ENCODE peak calls at places on chromosome 2, in nine cellular contexts. One of them, this sample, is unnamed.

GRCh38 chr2:230012242-230012884 is 56.4 kb downstream of the SLC16A14 start:
- DNase-seq in HCEC 1CT: no peak
- DNase-seq in NCI-H2029: no peak
- DNase-seq in hypothalamus: no peak
- DNase-seq in GM04504: no peak
- DNase-seq in stomach: no peak
- DNase-seq in MCF 10A: no peak
- DNase-seq in sciatic nerve: no peak
- DNase-seq in aorta: no peak
- DNase-seq in this sample: no peak

GRCh38 chr2:2013476-2013875 is 269.2 kb upstream of the PXDN start:
- DNase-seq in HCEC 1CT: no peak
- DNase-seq in NCI-H2029: no peak
- DNase-seq in hypothalamus: no peak
- DNase-seq in GM04504: no peak
- DNase-seq in stomach: no peak
- DNase-seq in MCF 10A: no peak
- DNase-seq in sciatic nerve: peak
- DNase-seq in aorta: no peak
- DNase-seq in this sample: no peak

GRCh38 chr2:10428936-10429335 is 19.2 kb downstream of the ODC1 start:
- DNase-seq in HCEC 1CT: no peak
- DNase-seq in NCI-H2029: no peak
- DNase-seq in hypothalamus: no peak
- DNase-seq in GM04504: no peak
- DNase-seq in stomach: no peak
- DNase-seq in MCF 10A: no peak
- DNase-seq in sciatic nerve: no peak
- DNase-seq in aorta: no peak
- DNase-seq in this sample: peak

GRCh38 chr2:1687254-1687653 is 57.1 kb downstream of the PXDN start:
- DNase-seq in HCEC 1CT: no peak
- DNase-seq in NCI-H2029: no peak
- DNase-seq in hypothalamus: no peak
- DNase-seq in GM04504: no peak
- DNase-seq in stomach: no peak
- DNase-seq in MCF 10A: no peak
- DNase-seq in sciatic nerve: peak
- DNase-seq in aorta: no peak
- DNase-seq in this sample: no peak

GRCh38 chr2:164008752-164009151 is 272.9 kb upstream of the FIGN start:
- DNase-seq in HCEC 1CT: no peak
- DNase-seq in NCI-H2029: no peak
- DNase-seq in hypothalamus: no peak
- DNase-seq in GM04504: no peak
- DNase-seq in stomach: no peak
- DNase-seq in MCF 10A: no peak
- DNase-seq in sciatic nerve: no peak
- DNase-seq in aorta: no peak
- DNase-seq in this sample: no peak

GRCh38 chr2:228699400-228699799 is 517.9 kb upstream of the SPHKAP start:
- DNase-seq in HCEC 1CT: peak
- DNase-seq in NCI-H2029: no peak
- DNase-seq in hypothalamus: no peak
- DNase-seq in GM04504: no peak
- DNase-seq in stomach: no peak
- DNase-seq in MCF 10A: peak
- DNase-seq in sciatic nerve: no peak
- DNase-seq in aorta: no peak
- DNase-seq in this sample: no peak

GRCh38 chr2:162074937-162075688 is 1.1 kb upstream of the DPP4 start:
- DNase-seq in HCEC 1CT: peak
- DNase-seq in NCI-H2029: no peak
- DNase-seq in hypothalamus: no peak
- DNase-seq in GM04504: no peak
- DNase-seq in stomach: no peak
- DNase-seq in MCF 10A: no peak
- DNase-seq in sciatic nerve: no peak
- DNase-seq in aorta: no peak
- DNase-seq in this sample: no peak

GRCh38 chr2:239778042-239778811 is 246.9 kb downstream of the NDUFA10 start:
- DNase-seq in HCEC 1CT: no peak
- DNase-seq in NCI-H2029: no peak
- DNase-seq in hypothalamus: no peak
- DNase-seq in GM04504: no peak
- DNase-seq in stomach: peak
- DNase-seq in MCF 10A: no peak
- DNase-seq in sciatic nerve: no peak
- DNase-seq in aorta: no peak
- DNase-seq in this sample: no peak

GRCh38 chr2:191051825-191052778 is 38.1 kb upstream of the STAT1 start:
- DNase-seq in HCEC 1CT: peak
- DNase-seq in NCI-H2029: no peak
- DNase-seq in hypothalamus: no peak
- DNase-seq in GM04504: no peak
- DNase-seq in stomach: no peak
- DNase-seq in MCF 10A: peak
- DNase-seq in sciatic nerve: no peak
- DNase-seq in aorta: no peak
- DNase-seq in this sample: no peak

GRCh38 chr2:36381965-36382364 is 26.4 kb downstream of the CRIM1 start:
- DNase-seq in HCEC 1CT: no peak
- DNase-seq in NCI-H2029: no peak
- DNase-seq in hypothalamus: no peak
- DNase-seq in GM04504: no peak
- DNase-seq in stomach: no peak
- DNase-seq in MCF 10A: no peak
- DNase-seq in sciatic nerve: no peak
- DNase-seq in aorta: no peak
- DNase-seq in this sample: no peak

GRCh38 chr2:847669-848068 is 103.0 kb upstream of the SNTG2 start:
- DNase-seq in HCEC 1CT: no peak
- DNase-seq in NCI-H2029: no peak
- DNase-seq in hypothalamus: no peak
- DNase-seq in GM04504: no peak
- DNase-seq in stomach: no peak
- DNase-seq in MCF 10A: no peak
- DNase-seq in sciatic nerve: no peak
- DNase-seq in aorta: no peak
- DNase-seq in this sample: no peak

GRCh38 chr2:218860950-218861381 is 1.4 kb downstream of the WNT6 start:
- DNase-seq in HCEC 1CT: peak
- DNase-seq in NCI-H2029: no peak
- DNase-seq in hypothalamus: no peak
- DNase-seq in GM04504: no peak
- DNase-seq in stomach: no peak
- DNase-seq in MCF 10A: no peak
- DNase-seq in sciatic nerve: peak
- DNase-seq in aorta: peak
- DNase-seq in this sample: no peak

GRCh38 chr2:136238214-136238551 is 120.2 kb upstream of the CXCR4 start:
- DNase-seq in HCEC 1CT: peak
- DNase-seq in NCI-H2029: no peak
- DNase-seq in hypothalamus: no peak
- DNase-seq in GM04504: no peak
- DNase-seq in stomach: no peak
- DNase-seq in MCF 10A: peak
- DNase-seq in sciatic nerve: no peak
- DNase-seq in aorta: no peak
- DNase-seq in this sample: no peak